ENCODE peak calls at places on chromosomes 11 and 22, in nine cellular contexts. S, U, B, Q, F, W, L, G and A are unnamed samples.

GRCh38 chr11:110763249-110764011 is 51.2 kb upstream of the ARHGAP20 start:
- DNase-seq in W (peak; percentile 78), B (peak; percentile 55), S (no peak), U (no peak), G (no peak), L (no peak), F (no peak), Q (no peak), A (peak; percentile 57)

GRCh38 chr22:22201185-22201924 is 43.2 kb upstream of the VPREB1 start:
- DNase-seq in L (no peak), U (no peak), F (peak; percentile 31), S (no peak), Q (no peak), W (peak; percentile 60), G (peak; percentile 86), B (no peak), A (no peak)

GRCh38 chr22:20919718-20920117 is 2.5 kb downstream of the CRKL start:
- DNase-seq in Q (no peak), B (no peak), F (no peak), W (no peak), S (no peak), L (no peak), U (no peak), G (no peak), A (peak; percentile 34)

GRCh38 chr11:60866911-60867870 is at the start of gene ZP1:
- DNase-seq in F (no peak), W (peak; percentile 58), Q (no peak), G (peak; percentile 98), U (no peak), L (no peak), S (no peak), B (no peak), A (no peak)

GRCh38 chr11:69076129-69076791 is 27.5 kb downstream of the TPCN2 start:
- DNase-seq in U (no peak), S (no peak), B (no peak), F (no peak), W (no peak), L (no peak), Q (no peak), G (no peak), A (peak; percentile 41)

GRCh38 chr11:120581317-120581716 is 69.8 kb downstream of the GRIK4 start:
- DNase-seq in F (no peak), B (no peak), U (no peak), S (no peak), W (no peak), Q (no peak), L (no peak), G (no peak), A (no peak)

GRCh38 chr11:88402192-88402715 is 64.7 kb upstream of the CTSC start:
- DNase-seq in W (no peak), U (no peak), S (no peak), F (no peak), L (no peak), Q (no peak), G (no peak), B (peak; percentile 49), A (peak; percentile 89)

GRCh38 chr11:121418625-121419114 is 33.4 kb upstream of the SORL1 start:
- DNase-seq in L (peak; percentile 1), U (no peak), Q (no peak), S (no peak), W (peak; percentile 38), B (no peak), G (peak; percentile 40), F (no peak), A (no peak)

GRCh38 chr11:122393209-122393850 is 262.2 kb upstream of the UBASH3B start:
- DNase-seq in S (no peak), U (no peak), F (no peak), Q (no peak), G (no peak), B (peak; percentile 26), W (no peak), L (no peak), A (no peak)